ENCODE peak calls at places on chromosomes 4 and X, in seven cellular contexts. G is SK-N-SH, D is H1, B is HCT116, Q is HepG2, Z is GM12878, L is K562. R is an unnamed sample.

GRCh38 chr4:75621715-75622114 is 8.6 kb downstream of the CDKL2 start:
- DNase-seq in G (no peak), D (no peak), B (no peak), Q (no peak), Z (no peak), L (no peak), R (no peak)

GRCh38 chrX:68929332-68930150 is 100.7 kb downstream of the EFNB1 start:
- DNase-seq in G (no peak), D (no peak), B (peak), Q (no peak), Z (no peak), L (no peak), R (no peak)

GRCh38 chr4:7890635-7891393 is 48.8 kb downstream of the AFAP1 start:
- DNase-seq in G (no peak), D (no peak), B (no peak), Q (peak), Z (no peak), L (no peak), R (no peak)

GRCh38 chrX:101230636-101231035 is 11.1 kb downstream of the DRP2 start:
- DNase-seq in G (no peak), D (no peak), B (no peak), Q (no peak), Z (no peak), L (no peak), R (no peak)

GRCh38 chr4:26032572-26033320 is 118.7 kb downstream of the SMIM20 start:
- DNase-seq in G (no peak), D (no peak), B (no peak), Q (peak), Z (no peak), L (no peak), R (no peak)

GRCh38 chrX:139202742-139203410 is 327.7 kb upstream of the F9 start:
- DNase-seq in G (no peak), D (peak), B (no peak), Q (no peak), Z (no peak), L (no peak), R (no peak)

GRCh38 chrX:154092371-154092770 is 5.1 kb downstream of the MECP2 start:
- DNase-seq in G (no peak), D (no peak), B (no peak), Q (no peak), Z (no peak), L (no peak), R (no peak)

GRCh38 chr4:28117067-28117756 is 1256.6 kb downstream of the STIM2 start:
- DNase-seq in G (no peak), D (no peak), B (no peak), Q (no peak), Z (no peak), L (no peak), R (no peak)

GRCh38 chr4:3338976-3339531 is 46.2 kb downstream of the RGS12 start:
- DNase-seq in G (no peak), D (no peak), B (no peak), Q (no peak), Z (no peak), L (no peak), R (no peak)

GRCh38 chr4:75844151-75844662 is 58.0 kb downstream of the PPEF2 start:
- DNase-seq in G (no peak), D (no peak), B (no peak), Q (peak), Z (no peak), L (no peak), R (no peak)

GRCh38 chrX:28787206-28787605 is 200.0 kb downstream of the IL1RAPL1 start:
- DNase-seq in G (no peak), D (no peak), B (peak), Q (no peak), Z (no peak), L (no peak), R (no peak)

GRCh38 chrX:121009764-121010163 is 24.2 kb upstream of the CT47A1 start:
- DNase-seq in G (no peak), D (no peak), B (no peak), Q (no peak), Z (no peak), L (no peak), R (no peak)

GRCh38 chrX:121013897-121014455 is 28.4 kb upstream of the CT47A1 start:
- DNase-seq in G (no peak), D (no peak), B (no peak), Q (peak), Z (no peak), L (no peak), R (no peak)

GRCh38 chrX:121011254-121011653 is 25.7 kb upstream of the CT47A1 start:
- DNase-seq in G (no peak), D (no peak), B (no peak), Q (peak), Z (no peak), L (no peak), R (no peak)

GRCh38 chrX:121008920-121009319 is 23.4 kb upstream of the CT47A1 start:
- DNase-seq in G (no peak), D (no peak), B (no peak), Q (peak), Z (no peak), L (no peak), R (no peak)

DNA sequence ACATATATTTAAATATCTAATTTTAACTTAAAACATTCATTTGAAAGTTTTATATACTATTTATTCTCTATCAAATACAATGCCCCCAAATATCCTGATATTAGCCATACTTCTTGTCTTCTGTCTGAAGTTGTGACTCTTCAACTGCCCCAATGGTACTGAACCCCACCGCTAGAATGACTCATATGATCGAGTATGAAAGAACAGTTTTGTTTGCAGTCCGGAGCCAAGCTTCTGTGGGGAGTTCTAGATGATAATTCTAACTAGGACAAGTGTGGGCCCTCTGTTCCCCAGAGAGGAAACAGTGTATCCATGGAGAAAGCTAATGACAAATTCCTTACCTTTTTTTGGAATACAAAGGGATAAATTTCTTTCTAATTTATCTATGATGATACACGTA is 24.7 kb upstream of the CT47A1 start:
- DNase-seq in G (no peak), D (no peak), B (no peak), Q (peak), Z (no peak), L (no peak), R (no peak)
- TF ChIP-seq JUND in G (no peak), D (no peak), B (no peak), Q (no peak), Z (no peak), L (no peak), R (no peak)

GRCh38 chr4:156969136-156969535 is 2.5 kb downstream of the PDGFC start:
- DNase-seq in G (no peak), D (no peak), B (no peak), Q (no peak), Z (no peak), L (no peak), R (no peak)
- TF ChIP-seq JUND in G (no peak), D (no peak), B (no peak), Q (no peak), Z (no peak), L (no peak), R (no peak)

GRCh38 chr4:168557658-168558057 is 60.8 kb downstream of the PALLD start:
- DNase-seq in G (no peak), D (no peak), B (no peak), Q (no peak), Z (no peak), L (no peak), R (no peak)

GRCh38 chr4:168555437-168555836 is 58.6 kb downstream of the PALLD start:
- DNase-seq in G (no peak), D (no peak), B (no peak), Q (no peak), Z (no peak), L (no peak), R (no peak)

GRCh38 chr4:168560184-168560834 is 63.5 kb downstream of the PALLD start:
- DNase-seq in G (no peak), D (no peak), B (no peak), Q (no peak), Z (no peak), L (no peak), R (peak)

GRCh38 chr4:168560835-168561210 is 64.0 kb downstream of the PALLD start:
- DNase-seq in G (no peak), D (no peak), B (no peak), Q (no peak), Z (no peak), L (no peak), R (no peak)

GRCh38 chr4:168558587-168558986 is 61.7 kb downstream of the PALLD start:
- DNase-seq in G (no peak), D (no peak), B (no peak), Q (no peak), Z (no peak), L (no peak), R (no peak)
- TF ChIP-seq JUND in G (no peak), D (no peak), B (no peak), Q (no peak), Z (no peak), L (no peak), R (no peak)

GRCh38 chr4:168811793-168812651 is 198.0 kb downstream of the CBR4 start:
- DNase-seq in G (no peak), D (no peak), B (no peak), Q (no peak), Z (no peak), L (no peak), R (peak)
- TF ChIP-seq JUND in G (peak), D (no peak), B (no peak), Q (no peak), Z (no peak), L (no peak), R (no peak)

GRCh38 chr4:6470502-6471302 is 1.7 kb downstream of the PPP2R2C start:
- DNase-seq in G (peak), D (peak), B (no peak), Q (no peak), Z (no peak), L (peak), R (peak)
- TF ChIP-seq JUND in G (no peak), D (no peak), B (no peak), Q (no peak), Z (no peak), L (no peak), R (no peak)

GRCh38 chr4:158812133-158812532 is 43.3 kb downstream of the FNIP2 start:
- DNase-seq in G (no peak), D (no peak), B (no peak), Q (no peak), Z (no peak), L (no peak), R (no peak)
- TF ChIP-seq JUND in G (no peak), D (no peak), B (no peak), Q (no peak), Z (no peak), L (no peak), R (no peak)

R was measured in T47D.